ENCODE peak calls at places on chromosomes 1 and 21, in five cellular contexts. One of them, this sample, is unnamed.

GRCh38 chr1:59697138-59697811 is 117.5 kb upstream of the HOOK1 start:
- DNase-seq in right cardiac atrium: no peak
- DNase-seq in CD8-positive, alpha-beta memory T cell: no peak
- DNase-seq in CD4-positive, alpha-beta T cell: no peak
- DNase-seq in psoas muscle: no peak
- DNase-seq in this sample: no peak

GRCh38 chr1:68213843-68214242 is 18.5 kb downstream of the WLS start:
- DNase-seq in CD8-positive, alpha-beta memory T cell: no peak
- DNase-seq in psoas muscle: peak; percentile 88
- DNase-seq in CD4-positive, alpha-beta T cell: no peak
- DNase-seq in right cardiac atrium: peak; percentile 81
- DNase-seq in this sample: no peak

GRCh38 chr1:27966402-27967105 is 6.8 kb downstream of the XKR8 start:
- DNase-seq in psoas muscle: no peak
- DNase-seq in CD8-positive, alpha-beta memory T cell: no peak
- DNase-seq in CD4-positive, alpha-beta T cell: no peak
- DNase-seq in right cardiac atrium: no peak
- DNase-seq in this sample: no peak

GRCh38 chr1:93322349-93322748 is 23.4 kb upstream of the DR1 start:
- DNase-seq in CD4-positive, alpha-beta T cell: no peak
- DNase-seq in CD8-positive, alpha-beta memory T cell: no peak
- DNase-seq in psoas muscle: no peak
- DNase-seq in right cardiac atrium: no peak
- DNase-seq in this sample: no peak

GRCh38 chr1:44817771-44818495 is 9.6 kb downstream of the BTBD19 start:
- DNase-seq in right cardiac atrium: no peak
- DNase-seq in CD4-positive, alpha-beta T cell: no peak
- DNase-seq in psoas muscle: peak; percentile 6
- DNase-seq in CD8-positive, alpha-beta memory T cell: no peak
- DNase-seq in this sample: no peak

GRCh38 chr1:153431427-153431826 is 15.1 kb downstream of the S100A7A start:
- DNase-seq in right cardiac atrium: no peak
- DNase-seq in CD4-positive, alpha-beta T cell: no peak
- DNase-seq in psoas muscle: no peak
- DNase-seq in CD8-positive, alpha-beta memory T cell: no peak
- DNase-seq in this sample: no peak

GRCh38 chr1:154810571-154810970 is 59.5 kb downstream of the KCNN3 start:
- DNase-seq in CD8-positive, alpha-beta memory T cell: no peak
- DNase-seq in right cardiac atrium: no peak
- DNase-seq in CD4-positive, alpha-beta T cell: no peak
- DNase-seq in psoas muscle: no peak
- DNase-seq in this sample: no peak

GRCh38 chr1:94422115-94422820 is 4.1 kb downstream of the ABCD3 start:
- DNase-seq in psoas muscle: no peak
- DNase-seq in right cardiac atrium: no peak
- DNase-seq in CD8-positive, alpha-beta memory T cell: no peak
- DNase-seq in CD4-positive, alpha-beta T cell: no peak
- DNase-seq in this sample: no peak

GRCh38 chr1:231924183-231924582 is 297.6 kb downstream of the DISC1 start:
- DNase-seq in right cardiac atrium: no peak
- DNase-seq in psoas muscle: no peak
- DNase-seq in CD4-positive, alpha-beta T cell: no peak
- DNase-seq in CD8-positive, alpha-beta memory T cell: no peak
- DNase-seq in this sample: no peak

GRCh38 chr1:91894036-91894761 is 8.2 kb upstream of the TGFBR3 start:
- DNase-seq in right cardiac atrium: no peak
- DNase-seq in CD4-positive, alpha-beta T cell: no peak
- DNase-seq in CD8-positive, alpha-beta memory T cell: no peak
- DNase-seq in psoas muscle: no peak
- DNase-seq in this sample: no peak

GRCh38 chr1:8589571-8589970 is 227.9 kb downstream of the RERE start:
- DNase-seq in CD4-positive, alpha-beta T cell: no peak
- DNase-seq in CD8-positive, alpha-beta memory T cell: no peak
- DNase-seq in right cardiac atrium: no peak
- DNase-seq in psoas muscle: no peak
- DNase-seq in this sample: no peak
- H3K27me3 ChIP-seq in CD4-positive, alpha-beta T cell: no peaks in the 10 kb centered on the region
- H3K27me3 ChIP-seq in CD8-positive, alpha-beta memory T cell: no peaks in the 10 kb centered on the region
- H3K27me3 ChIP-seq in right cardiac atrium: no peaks in the 10 kb centered on the region
- H3K27me3 ChIP-seq in psoas muscle: no peaks in the 10 kb centered on the region
- H3K27me3 ChIP-seq in this sample: no peaks in the 10 kb centered on the region

DNA sequence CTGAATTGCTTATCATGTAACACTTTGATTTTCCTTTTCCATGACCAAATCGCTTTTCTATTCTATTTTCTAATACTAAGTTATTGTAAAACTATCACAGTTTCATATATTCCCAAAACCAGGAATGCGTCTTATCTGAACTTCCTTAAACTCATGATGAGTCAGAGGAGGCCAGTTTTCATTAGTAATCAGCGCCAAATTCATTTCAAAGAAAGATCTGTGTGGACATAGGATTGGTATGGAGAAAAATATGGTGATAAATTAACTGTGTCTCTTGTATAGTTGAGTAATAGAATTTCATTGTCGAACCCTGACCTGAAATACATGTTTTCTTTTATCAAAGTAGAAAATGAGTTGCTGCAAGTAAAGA is 12.4 kb downstream of the SDCCAG8 start:
- DNase-seq in right cardiac atrium: no peak
- DNase-seq in CD4-positive, alpha-beta T cell: no peak
- DNase-seq in psoas muscle: no peak
- DNase-seq in CD8-positive, alpha-beta memory T cell: no peak
- DNase-seq in this sample: no peak
- H3K27me3 ChIP-seq in right cardiac atrium: no peaks in the 10 kb centered on the region
- H3K27me3 ChIP-seq in CD4-positive, alpha-beta T cell: no peaks in the 10 kb centered on the region
- H3K27me3 ChIP-seq in psoas muscle: no peaks in the 10 kb centered on the region
- H3K27me3 ChIP-seq in CD8-positive, alpha-beta memory T cell: no peaks in the 10 kb centered on the region
- H3K27me3 ChIP-seq in this sample: no peaks in the 10 kb centered on the region

GRCh38 chr21:33035147-33035546 is 9.4 kb downstream of the OLIG2 start:
- DNase-seq in CD8-positive, alpha-beta memory T cell: no peak
- DNase-seq in right cardiac atrium: no peak
- DNase-seq in CD4-positive, alpha-beta T cell: no peak
- DNase-seq in psoas muscle: no peak
- DNase-seq in this sample: no peak

GRCh38 chr21:33033961-33034413 is 8.3 kb downstream of the OLIG2 start:
- DNase-seq in psoas muscle: no peak
- DNase-seq in CD4-positive, alpha-beta T cell: no peak
- DNase-seq in right cardiac atrium: no peak
- DNase-seq in CD8-positive, alpha-beta memory T cell: no peak
- DNase-seq in this sample: no peak

GRCh38 chr21:33039542-33039941 is 13.8 kb downstream of the OLIG2 start:
- DNase-seq in CD4-positive, alpha-beta T cell: no peak
- DNase-seq in psoas muscle: no peak
- DNase-seq in right cardiac atrium: no peak
- DNase-seq in CD8-positive, alpha-beta memory T cell: no peak
- DNase-seq in this sample: no peak

GRCh38 chr21:33033094-33033951 is 7.6 kb downstream of the OLIG2 start:
- DNase-seq in CD8-positive, alpha-beta memory T cell: no peak
- DNase-seq in right cardiac atrium: no peak
- DNase-seq in psoas muscle: no peak
- DNase-seq in CD4-positive, alpha-beta T cell: no peak
- DNase-seq in this sample: no peak

GRCh38 chr21:33036430-33037162 is 10.9 kb downstream of the OLIG2 start:
- DNase-seq in psoas muscle: no peak
- DNase-seq in CD8-positive, alpha-beta memory T cell: no peak
- DNase-seq in CD4-positive, alpha-beta T cell: no peak
- DNase-seq in right cardiac atrium: no peak
- DNase-seq in this sample: no peak
- H3K27me3 ChIP-seq in psoas muscle: no peaks in the 10 kb centered on the region
- H3K27me3 ChIP-seq in CD8-positive, alpha-beta memory T cell: peaks cover 8% of the 10 kb centered on the region
- H3K27me3 ChIP-seq in CD4-positive, alpha-beta T cell: peaks cover 25% of the 10 kb centered on the region
- H3K27me3 ChIP-seq in right cardiac atrium: no peaks in the 10 kb centered on the region
- H3K27me3 ChIP-seq in this sample: peaks cover 60% of the 10 kb centered on the region

GRCh38 chr1:2632051-2632430 is 775 bp downstream of the MMEL1 start:
- DNase-seq in CD4-positive, alpha-beta T cell: no peak
- DNase-seq in CD8-positive, alpha-beta memory T cell: no peak
- DNase-seq in psoas muscle: no peak
- DNase-seq in right cardiac atrium: no peak
- DNase-seq in this sample: peak; percentile 55

GRCh38 chr1:2628933-2629626 is 3.7 kb downstream of the MMEL1 start:
- DNase-seq in psoas muscle: no peak
- DNase-seq in CD4-positive, alpha-beta T cell: no peak
- DNase-seq in CD8-positive, alpha-beta memory T cell: no peak
- DNase-seq in right cardiac atrium: no peak
- DNase-seq in this sample: peak; percentile 63

GRCh38 chr1:2629627-2630497 is 3.0 kb downstream of the MMEL1 start:
- DNase-seq in psoas muscle: no peak
- DNase-seq in right cardiac atrium: no peak
- DNase-seq in CD4-positive, alpha-beta T cell: no peak
- DNase-seq in CD8-positive, alpha-beta memory T cell: no peak
- DNase-seq in this sample: peak; percentile 59

GRCh38 chr1:2631136-2632050 is 1.4 kb downstream of the MMEL1 start:
- DNase-seq in right cardiac atrium: no peak
- DNase-seq in psoas muscle: no peak
- DNase-seq in CD4-positive, alpha-beta T cell: no peak
- DNase-seq in CD8-positive, alpha-beta memory T cell: no peak
- DNase-seq in this sample: peak; percentile 57

DNA sequence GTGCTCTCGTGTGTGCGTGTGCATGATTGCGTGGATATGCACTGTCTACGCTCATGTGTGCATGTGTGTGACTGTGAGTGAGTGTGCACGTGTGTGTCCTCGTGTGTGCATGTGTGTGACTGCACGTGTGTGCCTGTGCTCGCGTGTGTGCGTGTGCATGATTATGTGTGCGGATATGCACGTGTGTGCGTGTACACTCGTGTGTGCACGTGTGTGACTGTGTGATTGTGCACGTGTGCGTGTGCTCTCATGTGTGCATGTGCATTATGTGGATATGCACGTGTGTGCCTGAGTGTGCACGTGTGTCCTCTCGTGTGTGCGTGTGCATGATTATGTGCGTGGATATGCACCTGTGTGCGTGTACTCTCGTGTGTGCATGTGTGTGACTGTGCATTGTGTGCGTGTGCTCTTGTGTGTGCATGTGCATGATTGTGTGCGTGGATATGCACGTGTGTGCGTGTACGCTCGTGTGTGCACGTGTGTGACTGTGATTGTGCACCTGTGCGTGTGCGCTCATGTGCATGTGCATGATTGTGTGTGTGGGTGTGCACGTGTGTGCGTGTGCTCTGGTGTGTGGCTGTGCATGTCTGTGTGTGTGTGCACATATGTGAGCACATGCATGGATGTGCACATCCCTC is 2.2 kb downstream of the MMEL1 start:
- DNase-seq in right cardiac atrium: no peak
- DNase-seq in CD4-positive, alpha-beta T cell: no peak
- DNase-seq in psoas muscle: no peak
- DNase-seq in CD8-positive, alpha-beta memory T cell: no peak
- DNase-seq in this sample: peak; percentile 6
- H3K27me3 ChIP-seq in right cardiac atrium: no peaks in the 10 kb centered on the region
- H3K27me3 ChIP-seq in CD4-positive, alpha-beta T cell: peaks cover 31% of the 10 kb centered on the region
- H3K27me3 ChIP-seq in psoas muscle: no peaks in the 10 kb centered on the region
- H3K27me3 ChIP-seq in CD8-positive, alpha-beta memory T cell: peaks cover 8% of the 10 kb centered on the region
- H3K27me3 ChIP-seq in this sample: peaks cover 61% of the 10 kb centered on the region

GRCh38 chr1:2527553-2527860 is 1.1 kb upstream of the PANK4 start:
- DNase-seq in CD8-positive, alpha-beta memory T cell: no peak
- DNase-seq in right cardiac atrium: no peak
- DNase-seq in CD4-positive, alpha-beta T cell: no peak
- DNase-seq in psoas muscle: no peak
- DNase-seq in this sample: no peak
- H3K27me3 ChIP-seq in CD8-positive, alpha-beta memory T cell: peaks cover 18% of the 10 kb centered on the region
- H3K27me3 ChIP-seq in right cardiac atrium: no peaks in the 10 kb centered on the region
- H3K27me3 ChIP-seq in CD4-positive, alpha-beta T cell: peaks cover 36% of the 10 kb centered on the region
- H3K27me3 ChIP-seq in psoas muscle: no peaks in the 10 kb centered on the region
- H3K27me3 ChIP-seq in this sample: peaks cover 15% of the 10 kb centered on the region

This sample was measured in upper lobe of right lung.